ENCODE peak calls at places on chromosomes 7 and 10, in five cellular contexts. O is H1; R is CD8-positive, alpha-beta memory T cell; T is PC-3; P is fibroblast of lung. L is an unnamed sample.

GRCh38 chr10:84230359-84230758 is 5.0 kb upstream of the LRIT2 start:
- DNase-seq in O (no peak), R (no peak), T (no peak), P (no peak), L (no peak)

GRCh38 chr7:121519548-121520521 is 123.7 kb upstream of the FAM3C start:
- DNase-seq in O (no peak), R (no peak), T (no peak), P (no peak), L (no peak)

GRCh38 chr10:59588791-59589190 is 120.9 kb downstream of the SLC16A9 start:
- DNase-seq in O (no peak), R (no peak), T (peak; percentile 30), P (no peak), L (no peak)

GRCh38 chr10:77618117-77618516 is 19.5 kb downstream of the KCNMA1 start:
- DNase-seq in O (no peak), R (no peak), T (no peak), P (no peak), L (no peak)

GRCh38 chr10:1420663-1421362 is 316.5 kb downstream of the ADARB2 start:
- DNase-seq in O (peak; percentile 93), R (peak; percentile 26), T (peak; percentile 40), P (peak; percentile 2), L (no peak)

GRCh38 chr10:45545150-45545549 is 127.4 kb downstream of the ZFAND4 start:
- DNase-seq in O (no peak), R (no peak), T (no peak), P (no peak), L (no peak)

GRCh38 chr10:97596101-97597055 is 6.9 kb downstream of the C10orf62 start:
- DNase-seq in O (no peak), R (no peak), T (peak; percentile 69), P (peak; percentile 66), L (no peak)

GRCh38 chr10:24556746-24557742 is 166.6 kb downstream of the ARHGAP21 start:
- DNase-seq in O (no peak), R (peak; percentile 21), T (peak; percentile 74), P (peak; percentile 84), L (no peak)

GRCh38 chr7:16393862-16394422 is 27.4 kb downstream of the CRPPA start:
- DNase-seq in O (no peak), R (no peak), T (no peak), P (no peak), L (no peak)

GRCh38 chr10:84208023-84208422 is 13.7 kb downstream of the CDHR1 start:
- DNase-seq in O (no peak), R (no peak), T (no peak), P (no peak), L (no peak)

GRCh38 chr7:155184923-155185322 is 112.8 kb upstream of the INSIG1 start:
- DNase-seq in O (no peak), R (no peak), T (no peak), P (no peak), L (no peak)

GRCh38 chr10:16987129-16987670 is 142.4 kb downstream of the CUBN start:
- DNase-seq in O (no peak), R (no peak), T (peak; percentile 53), P (peak; percentile 80), L (no peak)

GRCh38 chr7:153886506-153887391 is 165.4 kb upstream of the DPP6 start:
- DNase-seq in O (peak; percentile 83), R (no peak), T (no peak), P (no peak), L (peak; percentile 83)

GRCh38 chr10:61301560-61301959 is 151.6 kb downstream of the TMEM26 start:
- DNase-seq in O (no peak), R (no peak), T (no peak), P (peak; percentile 63), L (no peak)

GRCh38 chr10:4431114-4431862 is 394.7 kb upstream of the AKR1E2 start:
- DNase-seq in O (no peak), R (no peak), T (no peak), P (peak; percentile 52), L (no peak)

GRCh38 chr7:75772081-75773077 is at the start of gene CCL26:
- DNase-seq in O (no peak), R (no peak), T (peak; percentile 92), P (peak; percentile 83), L (peak; percentile 21)

GRCh38 chr7:43072530-43072929 is 39.9 kb upstream of the HECW1 start:
- DNase-seq in O (no peak), R (no peak), T (no peak), P (peak; percentile 15), L (no peak)

GRCh38 chr7:50681451-50682045 is 101.1 kb downstream of the GRB10 start:
- DNase-seq in O (no peak), R (no peak), T (no peak), P (no peak), L (no peak)

GRCh38 chr7:74242122-74242443 is 12.1 kb downstream of the RFC2 start:
- DNase-seq in O (no peak), R (no peak), T (no peak), P (no peak), L (no peak)

GRCh38 chr10:36880898-36881297 is 244.5 kb upstream of the ANKRD30A start:
- DNase-seq in O (no peak), R (no peak), T (peak; percentile 93), P (peak; percentile 50), L (no peak)

GRCh38 chr7:20158684-20159083 is 58.5 kb downstream of the MACC1 start:
- DNase-seq in O (no peak), R (no peak), T (no peak), P (peak; percentile 58), L (no peak)

GRCh38 chr7:64849250-64849923 is 53.7 kb upstream of the ZNF273 start:
- DNase-seq in O (no peak), R (no peak), T (peak; percentile 4), P (no peak), L (no peak)

GRCh38 chr7:51321961-51322515 is 5.4 kb upstream of the COBL start:
- DNase-seq in O (peak; percentile 39), R (no peak), T (no peak), P (no peak), L (peak; percentile 40)

GRCh38 chr10:126063353-126063791 is 167.0 kb downstream of the FANK1 start:
- DNase-seq in O (no peak), R (no peak), T (peak; percentile 81), P (peak; percentile 82), L (no peak)
- H3K4me1 ChIP-seq in O (no peaks in the 10 kb centered on the region), R (no peaks in the 10 kb centered on the region), T (peaks cover 80% of the 10 kb centered on the region), P (peaks cover 33% of the 10 kb centered on the region), L (no peaks in the 10 kb centered on the region)

GRCh38 chr7:106140406-106141173 is 28.5 kb upstream of the SYPL1 start:
- DNase-seq in O (no peak), R (no peak), T (no peak), P (no peak), L (no peak)

GRCh38 chr7:106139253-106140251 is 27.4 kb upstream of the SYPL1 start:
- DNase-seq in O (no peak), R (no peak), T (no peak), P (peak; percentile 49), L (no peak)

GRCh38 chr7:106138776-106139175 is 26.7 kb upstream of the SYPL1 start:
- DNase-seq in O (no peak), R (no peak), T (no peak), P (no peak), L (no peak)

DNA sequence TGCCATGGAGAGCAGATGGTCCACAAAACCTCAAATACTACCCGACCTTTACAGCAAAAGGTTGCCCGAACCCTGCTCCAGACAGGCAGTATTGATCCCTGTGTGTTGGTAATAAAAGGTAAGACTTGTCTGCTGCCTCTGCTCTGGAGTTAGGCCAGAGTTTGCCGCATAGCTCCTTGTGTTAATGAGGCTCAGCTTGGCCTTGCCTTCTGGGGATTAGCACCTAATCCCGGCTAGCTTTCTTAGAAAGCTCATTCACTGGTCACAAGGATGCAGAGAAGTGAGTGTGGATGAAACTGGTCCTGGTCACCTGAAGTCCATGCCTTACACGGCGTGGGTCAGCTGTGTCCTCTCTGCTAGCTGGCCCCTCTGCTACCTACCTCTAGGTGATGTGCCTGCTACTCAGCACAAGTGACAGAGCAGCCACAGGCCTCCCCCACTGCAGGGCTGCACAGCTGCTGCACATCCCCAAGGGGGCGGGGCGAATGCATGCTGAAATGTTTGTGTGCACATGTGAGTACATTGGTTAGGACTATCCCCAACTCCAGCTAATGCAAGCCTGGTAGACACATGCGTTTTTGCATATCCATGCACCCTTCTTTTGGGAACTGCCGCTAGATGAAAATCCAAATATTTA is 31.7 kb upstream of the SYPL1 start:
- DNase-seq in O (no peak), R (no peak), T (no peak), P (no peak), L (no peak)
- H3K4me1 ChIP-seq in O (no peaks in the 10 kb centered on the region), R (no peaks in the 10 kb centered on the region), T (peaks cover 6% of the 10 kb centered on the region), P (no peaks in the 10 kb centered on the region), L (peaks cover 5% of the 10 kb centered on the region)

DNA sequence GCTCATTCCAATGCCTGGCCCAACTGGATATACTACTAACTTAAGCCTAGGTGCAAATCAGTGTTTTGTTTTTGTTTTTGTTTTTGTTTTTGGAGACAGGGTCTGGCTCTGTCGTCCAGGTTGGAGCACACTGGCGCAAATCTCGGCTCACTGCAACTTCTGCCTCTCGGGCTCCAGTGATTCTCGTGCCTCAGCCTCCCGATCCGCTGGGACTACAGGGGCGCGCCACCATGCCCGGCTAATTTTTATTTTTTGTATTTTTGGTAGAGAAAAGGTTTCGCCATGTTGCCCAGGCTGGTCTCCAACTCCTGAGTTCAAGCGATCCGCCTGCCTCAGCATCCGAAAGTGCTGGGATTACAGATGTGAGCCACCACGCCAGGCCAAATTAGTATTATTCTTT is 1.6 kb downstream of the PPP3CB start:
- DNase-seq in O (no peak), R (no peak), T (no peak), P (no peak), L (no peak)
- H3K4me1 ChIP-seq in O (peaks cover 4% of the 10 kb centered on the region), R (peaks cover 44% of the 10 kb centered on the region), T (peaks cover 28% of the 10 kb centered on the region), P (peaks cover 5% of the 10 kb centered on the region), L (peaks cover 42% of the 10 kb centered on the region)

GRCh38 chr10:30821269-30821993 is 191.9 kb upstream of the LYZL2 start:
- DNase-seq in O (no peak), R (no peak), T (no peak), P (no peak), L (no peak)

GRCh38 chr10:30818010-30818660 is 188.6 kb upstream of the LYZL2 start:
- DNase-seq in O (no peak), R (no peak), T (peak; percentile 12), P (peak; percentile 42), L (no peak)

GRCh38 chr10:30820282-30820991 is 190.9 kb upstream of the LYZL2 start:
- DNase-seq in O (no peak), R (no peak), T (peak; percentile 24), P (peak; percentile 88), L (no peak)

GRCh38 chr10:30818854-30819253 is 189.3 kb upstream of the LYZL2 start:
- DNase-seq in O (no peak), R (no peak), T (no peak), P (no peak), L (no peak)

DNA sequence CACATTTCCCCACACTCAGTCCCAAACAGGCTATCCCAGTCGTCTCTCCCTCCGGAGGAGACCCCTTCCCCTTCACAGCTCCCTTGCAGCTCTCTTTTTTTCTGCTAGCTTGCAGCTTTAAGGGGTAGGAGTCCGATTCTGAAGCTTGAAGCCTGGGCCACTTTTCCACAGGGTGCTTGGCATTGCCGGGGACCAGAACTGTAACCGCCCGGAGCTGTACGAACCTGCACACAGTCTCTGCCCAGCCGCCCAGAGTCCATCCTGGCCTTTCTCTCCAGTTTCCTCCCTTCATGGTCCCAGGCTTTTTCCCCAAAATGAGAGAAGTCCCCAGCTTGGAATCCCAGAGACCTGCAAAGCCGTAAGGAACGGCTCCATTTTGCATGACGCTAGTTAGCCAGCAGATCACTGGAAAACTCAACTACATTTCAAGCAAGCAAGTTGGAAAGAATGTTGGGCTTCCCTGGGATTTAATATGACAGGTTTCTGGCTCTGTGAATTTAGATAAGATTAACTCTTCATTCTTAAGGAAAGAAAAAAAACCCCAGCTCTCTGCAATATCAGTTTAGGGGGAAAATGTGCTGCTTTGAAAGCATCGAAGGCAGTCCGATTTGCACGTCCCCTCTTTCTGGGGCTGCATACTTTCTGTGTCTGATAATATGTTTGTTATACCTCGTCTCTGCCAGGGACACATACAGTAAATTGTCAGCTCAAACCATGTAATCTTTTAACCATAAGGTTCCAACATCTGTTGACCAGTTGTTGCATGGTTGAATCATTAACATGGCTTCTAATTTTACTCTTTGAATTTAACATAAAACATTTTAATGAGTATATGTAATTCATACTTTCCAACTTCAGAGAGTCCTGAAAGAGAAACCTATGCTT is 190.0 kb upstream of the LYZL2 start:
- DNase-seq in O (no peak), R (no peak), T (no peak), P (peak; percentile 81), L (no peak)
- H3K4me1 ChIP-seq in O (no peaks in the 10 kb centered on the region), R (no peaks in the 10 kb centered on the region), T (peaks cover 7% of the 10 kb centered on the region), P (peaks cover 28% of the 10 kb centered on the region), L (peaks cover 10% of the 10 kb centered on the region)

L was measured in upper lobe of left lung.